ENCODE peak calls at places on chromosomes 2 and 18, in ten cellular contexts. One of them, this sample, is unnamed.

GRCh38 chr18:11407900-11408299 is 201.5 kb upstream of the SLC35G4 start:
- DNase-seq in epithelial cell of esophagus: no peak
- DNase-seq in upper lobe of right lung: no peak
- DNase-seq in cardiac fibroblast: peak
- DNase-seq in lower lobe of right lung: no peak
- DNase-seq in IMR-90: peak
- DNase-seq in OCI-LY7: no peak
- DNase-seq in left ventricle myocardium inferior: no peak
- DNase-seq in psoas muscle: no peak
- DNase-seq in PC-9: no peak
- DNase-seq in this sample: peak

GRCh38 chr2:3517948-3518495 is 1.3 kb downstream of the ADI1 start:
- DNase-seq in epithelial cell of esophagus: no peak
- DNase-seq in PC-9: no peak
- DNase-seq in left ventricle myocardium inferior: no peak
- DNase-seq in IMR-90: no peak
- DNase-seq in psoas muscle: no peak
- DNase-seq in cardiac fibroblast: no peak
- DNase-seq in upper lobe of right lung: no peak
- DNase-seq in OCI-LY7: no peak
- DNase-seq in lower lobe of right lung: no peak
- DNase-seq in this sample: no peak

GRCh38 chr2:82779981-82780380 is 1679.1 kb downstream of the SUCLG1 start:
- DNase-seq in cardiac fibroblast: peak
- DNase-seq in PC-9: peak
- DNase-seq in OCI-LY7: no peak
- DNase-seq in psoas muscle: no peak
- DNase-seq in epithelial cell of esophagus: peak
- DNase-seq in left ventricle myocardium inferior: no peak
- DNase-seq in IMR-90: no peak
- DNase-seq in upper lobe of right lung: no peak
- DNase-seq in lower lobe of right lung: no peak
- DNase-seq in this sample: peak

GRCh38 chr2:188628989-188629889 is 337.6 kb downstream of the GULP1 start:
- DNase-seq in left ventricle myocardium inferior: no peak
- DNase-seq in psoas muscle: no peak
- DNase-seq in OCI-LY7: no peak
- DNase-seq in epithelial cell of esophagus: peak
- DNase-seq in upper lobe of right lung: no peak
- DNase-seq in PC-9: peak
- DNase-seq in lower lobe of right lung: no peak
- DNase-seq in IMR-90: peak
- DNase-seq in cardiac fibroblast: peak
- DNase-seq in this sample: peak

GRCh38 chr2:162261032-162261945 is 18.0 kb upstream of the FAP start:
- DNase-seq in epithelial cell of esophagus: peak
- DNase-seq in IMR-90: peak
- DNase-seq in cardiac fibroblast: peak
- DNase-seq in lower lobe of right lung: peak
- DNase-seq in OCI-LY7: no peak
- DNase-seq in psoas muscle: peak
- DNase-seq in left ventricle myocardium inferior: peak
- DNase-seq in PC-9: no peak
- DNase-seq in upper lobe of right lung: peak
- DNase-seq in this sample: peak

GRCh38 chr2:81481994-81482368 is 1177.4 kb upstream of the LRRTM1 start:
- DNase-seq in lower lobe of right lung: no peak
- DNase-seq in cardiac fibroblast: no peak
- DNase-seq in IMR-90: no peak
- DNase-seq in left ventricle myocardium inferior: no peak
- DNase-seq in upper lobe of right lung: no peak
- DNase-seq in epithelial cell of esophagus: no peak
- DNase-seq in OCI-LY7: no peak
- DNase-seq in PC-9: no peak
- DNase-seq in psoas muscle: no peak
- DNase-seq in this sample: no peak

GRCh38 chr2:63792523-63792922 is 49.2 kb upstream of the UGP2 start:
- DNase-seq in psoas muscle: no peak
- DNase-seq in cardiac fibroblast: peak
- DNase-seq in IMR-90: peak
- DNase-seq in PC-9: peak
- DNase-seq in left ventricle myocardium inferior: no peak
- DNase-seq in OCI-LY7: no peak
- DNase-seq in epithelial cell of esophagus: peak
- DNase-seq in lower lobe of right lung: no peak
- DNase-seq in upper lobe of right lung: no peak
- DNase-seq in this sample: peak

GRCh38 chr2:32495139-32495538 is 132.7 kb upstream of the TTC27 start:
- DNase-seq in psoas muscle: no peak
- DNase-seq in OCI-LY7: no peak
- DNase-seq in lower lobe of right lung: no peak
- DNase-seq in IMR-90: peak
- DNase-seq in epithelial cell of esophagus: no peak
- DNase-seq in left ventricle myocardium inferior: no peak
- DNase-seq in cardiac fibroblast: no peak
- DNase-seq in PC-9: no peak
- DNase-seq in upper lobe of right lung: no peak
- DNase-seq in this sample: peak

GRCh38 chr2:211085056-211085680 is 528.8 kb downstream of the CPS1 start:
- DNase-seq in OCI-LY7: peak
- DNase-seq in upper lobe of right lung: no peak
- DNase-seq in left ventricle myocardium inferior: no peak
- DNase-seq in cardiac fibroblast: peak
- DNase-seq in psoas muscle: no peak
- DNase-seq in epithelial cell of esophagus: peak
- DNase-seq in IMR-90: peak
- DNase-seq in PC-9: no peak
- DNase-seq in lower lobe of right lung: no peak
- DNase-seq in this sample: peak

GRCh38 chr2:47528874-47529273 is 125.9 kb downstream of the MSH2 start:
- DNase-seq in OCI-LY7: no peak
- DNase-seq in psoas muscle: no peak
- DNase-seq in cardiac fibroblast: no peak
- DNase-seq in PC-9: no peak
- DNase-seq in epithelial cell of esophagus: no peak
- DNase-seq in IMR-90: peak
- DNase-seq in upper lobe of right lung: no peak
- DNase-seq in lower lobe of right lung: no peak
- DNase-seq in left ventricle myocardium inferior: no peak
- DNase-seq in this sample: peak

GRCh38 chr18:33446604-33447003 is 6.1 kb upstream of the CCDC178 start:
- DNase-seq in PC-9: no peak
- DNase-seq in left ventricle myocardium inferior: no peak
- DNase-seq in lower lobe of right lung: no peak
- DNase-seq in upper lobe of right lung: no peak
- DNase-seq in psoas muscle: no peak
- DNase-seq in cardiac fibroblast: no peak
- DNase-seq in epithelial cell of esophagus: peak
- DNase-seq in IMR-90: no peak
- DNase-seq in OCI-LY7: no peak
- DNase-seq in this sample: no peak

GRCh38 chr2:3827673-3828575 is 124.5 kb downstream of the DCDC2C start:
- DNase-seq in upper lobe of right lung: no peak
- DNase-seq in epithelial cell of esophagus: peak
- DNase-seq in IMR-90: peak
- DNase-seq in psoas muscle: no peak
- DNase-seq in cardiac fibroblast: peak
- DNase-seq in lower lobe of right lung: no peak
- DNase-seq in OCI-LY7: peak
- DNase-seq in left ventricle myocardium inferior: no peak
- DNase-seq in PC-9: no peak
- DNase-seq in this sample: peak

GRCh38 chr2:64625352-64626145 is 28.2 kb downstream of the SERTAD2 start:
- DNase-seq in PC-9: no peak
- DNase-seq in left ventricle myocardium inferior: no peak
- DNase-seq in epithelial cell of esophagus: no peak
- DNase-seq in lower lobe of right lung: no peak
- DNase-seq in upper lobe of right lung: no peak
- DNase-seq in OCI-LY7: peak
- DNase-seq in IMR-90: no peak
- DNase-seq in cardiac fibroblast: no peak
- DNase-seq in psoas muscle: no peak
- DNase-seq in this sample: no peak

DNA sequence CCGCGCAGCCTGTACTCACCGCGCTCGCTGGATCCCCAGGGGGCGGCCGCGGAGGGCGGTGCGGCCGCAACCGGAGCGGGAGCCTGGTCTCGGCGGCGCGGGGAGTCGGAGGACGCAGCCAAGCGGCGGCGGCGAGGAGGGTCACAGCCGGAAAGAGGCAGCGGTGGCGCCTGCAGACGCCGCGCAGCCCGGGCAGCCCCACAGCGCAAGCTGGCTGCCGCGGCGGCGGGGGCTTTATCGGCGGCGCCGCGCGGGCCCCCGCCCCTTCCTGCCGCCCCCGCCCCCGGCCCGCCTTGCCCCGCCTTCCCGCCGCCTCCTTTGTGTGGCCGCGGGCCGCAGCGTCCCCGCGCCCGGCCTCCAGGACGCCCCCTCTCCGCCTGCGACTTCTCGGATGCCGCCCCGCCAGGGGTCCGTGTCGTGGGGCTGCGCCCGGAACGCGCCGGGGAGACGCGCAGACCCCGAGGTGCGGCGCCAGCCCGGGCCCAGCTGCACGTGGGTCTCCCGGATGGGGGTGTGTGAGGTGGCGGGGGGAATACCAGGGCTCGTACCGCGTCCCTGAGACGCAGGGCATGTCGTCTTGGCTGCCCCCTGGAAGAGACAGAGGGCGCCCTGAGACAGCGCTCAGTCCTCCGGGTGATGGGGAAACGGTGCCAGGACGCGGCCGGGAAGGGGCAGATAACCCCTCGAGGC is at the start of gene SERPINE2:
- DNase-seq in PC-9: peak
- DNase-seq in left ventricle myocardium inferior: peak
- DNase-seq in cardiac fibroblast: peak
- DNase-seq in epithelial cell of esophagus: peak
- DNase-seq in upper lobe of right lung: peak
- DNase-seq in IMR-90: peak
- DNase-seq in lower lobe of right lung: no peak
- DNase-seq in OCI-LY7: no peak
- DNase-seq in psoas muscle: peak
- DNase-seq in this sample: peak
- H3K4me3 ChIP-seq in PC-9: peak
- H3K4me3 ChIP-seq in left ventricle myocardium inferior: peak
- H3K4me3 ChIP-seq in cardiac fibroblast: peak
- H3K4me3 ChIP-seq in epithelial cell of esophagus: peak
- H3K4me3 ChIP-seq in upper lobe of right lung: peak
- H3K4me3 ChIP-seq in IMR-90: peak
- H3K4me3 ChIP-seq in lower lobe of right lung: peak
- H3K4me3 ChIP-seq in OCI-LY7: no peak
- H3K4me3 ChIP-seq in psoas muscle: peak
- H3K4me3 ChIP-seq in this sample: peak

DNA sequence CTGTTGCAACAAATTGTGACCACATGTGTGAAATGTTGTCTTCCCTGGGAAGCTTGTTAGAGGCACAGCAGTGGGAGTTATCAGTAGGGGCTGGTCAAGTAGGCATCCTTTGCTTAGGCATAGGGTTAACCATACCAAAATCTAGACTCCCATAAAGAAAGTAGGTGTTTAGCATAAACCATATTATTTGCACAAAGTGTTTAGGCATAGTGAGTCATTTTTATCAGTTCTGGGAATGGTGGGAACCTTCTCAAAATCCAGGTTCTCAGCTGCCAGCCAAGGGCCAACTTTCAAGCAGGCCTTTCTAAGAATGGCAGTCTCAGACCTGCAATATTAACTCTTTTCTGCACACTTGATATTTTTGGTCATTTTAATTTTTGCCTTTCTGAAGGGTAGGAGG is 88.5 kb downstream of the RAB3GAP1 start:
- DNase-seq in left ventricle myocardium inferior: no peak
- DNase-seq in OCI-LY7: no peak
- DNase-seq in cardiac fibroblast: no peak
- DNase-seq in epithelial cell of esophagus: no peak
- DNase-seq in IMR-90: no peak
- DNase-seq in upper lobe of right lung: no peak
- DNase-seq in psoas muscle: no peak
- DNase-seq in lower lobe of right lung: no peak
- DNase-seq in PC-9: no peak
- DNase-seq in this sample: no peak
- TF ChIP-seq CTCF in left ventricle myocardium inferior: no peak
- TF ChIP-seq CTCF in OCI-LY7: no peak
- TF ChIP-seq CTCF in cardiac fibroblast: no peak
- TF ChIP-seq CTCF in epithelial cell of esophagus: no peak
- TF ChIP-seq CTCF in IMR-90: no peak
- TF ChIP-seq CTCF in upper lobe of right lung: no peak
- TF ChIP-seq CTCF in psoas muscle: no peak
- TF ChIP-seq CTCF in lower lobe of right lung: no peak
- TF ChIP-seq CTCF in PC-9: no peak
- TF ChIP-seq CTCF in this sample: no peak

GRCh38 chr2:66430195-66430905 is 4.6 kb upstream of the MEIS1 start:
- DNase-seq in lower lobe of right lung: no peak
- DNase-seq in left ventricle myocardium inferior: no peak
- DNase-seq in PC-9: no peak
- DNase-seq in cardiac fibroblast: no peak
- DNase-seq in OCI-LY7: no peak
- DNase-seq in upper lobe of right lung: no peak
- DNase-seq in psoas muscle: no peak
- DNase-seq in IMR-90: no peak
- DNase-seq in epithelial cell of esophagus: no peak
- DNase-seq in this sample: no peak

GRCh38 chr2:66430906-66431619 is 3.9 kb upstream of the MEIS1 start:
- DNase-seq in cardiac fibroblast: no peak
- DNase-seq in OCI-LY7: no peak
- DNase-seq in IMR-90: no peak
- DNase-seq in PC-9: no peak
- DNase-seq in left ventricle myocardium inferior: no peak
- DNase-seq in upper lobe of right lung: no peak
- DNase-seq in epithelial cell of esophagus: no peak
- DNase-seq in lower lobe of right lung: no peak
- DNase-seq in psoas muscle: no peak
- DNase-seq in this sample: no peak

GRCh38 chr2:66428986-66429612 is 5.8 kb upstream of the MEIS1 start:
- DNase-seq in left ventricle myocardium inferior: no peak
- DNase-seq in cardiac fibroblast: peak
- DNase-seq in epithelial cell of esophagus: peak
- DNase-seq in lower lobe of right lung: no peak
- DNase-seq in IMR-90: peak
- DNase-seq in upper lobe of right lung: no peak
- DNase-seq in psoas muscle: no peak
- DNase-seq in PC-9: no peak
- DNase-seq in OCI-LY7: peak
- DNase-seq in this sample: peak

GRCh38 chr2:66426250-66427064 is 8.5 kb upstream of the MEIS1 start:
- DNase-seq in left ventricle myocardium inferior: no peak
- DNase-seq in cardiac fibroblast: no peak
- DNase-seq in upper lobe of right lung: no peak
- DNase-seq in OCI-LY7: no peak
- DNase-seq in epithelial cell of esophagus: no peak
- DNase-seq in psoas muscle: peak
- DNase-seq in PC-9: no peak
- DNase-seq in lower lobe of right lung: peak
- DNase-seq in IMR-90: no peak
- DNase-seq in this sample: no peak

GRCh38 chr2:66427219-66427768 is 7.6 kb upstream of the MEIS1 start:
- DNase-seq in lower lobe of right lung: no peak
- DNase-seq in IMR-90: no peak
- DNase-seq in left ventricle myocardium inferior: no peak
- DNase-seq in cardiac fibroblast: no peak
- DNase-seq in upper lobe of right lung: no peak
- DNase-seq in psoas muscle: no peak
- DNase-seq in epithelial cell of esophagus: peak
- DNase-seq in PC-9: no peak
- DNase-seq in OCI-LY7: no peak
- DNase-seq in this sample: no peak
- H3K4me3 ChIP-seq in lower lobe of right lung: no peak
- H3K4me3 ChIP-seq in IMR-90: no peak
- H3K4me3 ChIP-seq in left ventricle myocardium inferior: no peak
- H3K4me3 ChIP-seq in cardiac fibroblast: no peak
- H3K4me3 ChIP-seq in upper lobe of right lung: no peak
- H3K4me3 ChIP-seq in psoas muscle: no peak
- H3K4me3 ChIP-seq in epithelial cell of esophagus: no peak
- H3K4me3 ChIP-seq in PC-9: no peak
- H3K4me3 ChIP-seq in OCI-LY7: no peak
- H3K4me3 ChIP-seq in this sample: no peak

GRCh38 chr2:241300000-241300399 is 15.5 kb downstream of the HDLBP start:
- DNase-seq in left ventricle myocardium inferior: no peak
- DNase-seq in OCI-LY7: no peak
- DNase-seq in lower lobe of right lung: no peak
- DNase-seq in cardiac fibroblast: no peak
- DNase-seq in IMR-90: no peak
- DNase-seq in epithelial cell of esophagus: no peak
- DNase-seq in upper lobe of right lung: no peak
- DNase-seq in PC-9: no peak
- DNase-seq in psoas muscle: no peak
- DNase-seq in this sample: no peak
- TF ChIP-seq CTCF in left ventricle myocardium inferior: no peak
- TF ChIP-seq CTCF in OCI-LY7: peak
- TF ChIP-seq CTCF in lower lobe of right lung: no peak
- TF ChIP-seq CTCF in cardiac fibroblast: no peak
- TF ChIP-seq CTCF in IMR-90: no peak
- TF ChIP-seq CTCF in epithelial cell of esophagus: no peak
- TF ChIP-seq CTCF in upper lobe of right lung: no peak
- TF ChIP-seq CTCF in PC-9: no peak
- TF ChIP-seq CTCF in psoas muscle: no peak
- TF ChIP-seq CTCF in this sample: no peak

This sample was measured in choroid plexus epithelial cell.